ENCODE peak calls at places on chromosomes 3 and 15, in eight cellular contexts. Q, O, T, L, M, P, N and R are unnamed samples.

GRCh38 chr3:60316121-60316783 is 935.0 kb downstream of the FHIT start:
- DNase-seq in L (no peak), O (no peak), M (peak; percentile 95), N (peak; percentile 40), T (no peak), P (peak; percentile 72), Q (no peak), R (no peak)

GRCh38 chr3:11078826-11079520 is 75.3 kb upstream of the HRH1 start:
- DNase-seq in M (no peak), T (no peak), N (no peak), L (no peak), Q (no peak), P (no peak), O (no peak), R (no peak)

GRCh38 chr3:146715176-146715575 is 110.0 kb upstream of the PLSCR5 start:
- DNase-seq in T (no peak), M (peak; percentile 42), N (peak; percentile 13), Q (no peak), P (peak; percentile 16), O (no peak), L (no peak), R (no peak)

GRCh38 chr3:129525341-129525968 is 3.0 kb upstream of the RHO start:
- DNase-seq in L (no peak), M (peak; percentile 28), O (no peak), T (no peak), N (peak; percentile 19), P (peak; percentile 52), Q (no peak), R (no peak)

GRCh38 chr3:66507631-66508260 is 6.9 kb upstream of the LRIG1 start:
- DNase-seq in O (no peak), N (no peak), L (no peak), P (no peak), M (no peak), Q (peak; percentile 60), T (no peak), R (no peak)

GRCh38 chr3:30201715-30202114 is 404.7 kb upstream of the TGFBR2 start:
- DNase-seq in N (peak; percentile 10), P (no peak), L (no peak), O (no peak), Q (no peak), T (no peak), M (peak; percentile 28), R (no peak)

GRCh38 chr3:143627336-143627735 is 220.9 kb downstream of the SLC9A9 start:
- DNase-seq in P (peak; percentile 13), T (no peak), Q (no peak), N (no peak), L (no peak), O (no peak), M (peak; percentile 41), R (peak; percentile 47)

GRCh38 chr15:96270581-96271172 is 59.8 kb upstream of the NR2F2 start:
- DNase-seq in O (no peak), P (peak; percentile 56), Q (no peak), T (no peak), L (no peak), N (peak; percentile 73), M (peak; percentile 73), R (peak; percentile 88)

GRCh38 chr3:128082545-128082944 is 30.3 kb downstream of the SEC61A1 start:
- DNase-seq in L (no peak), T (no peak), P (no peak), Q (no peak), M (no peak), O (no peak), N (no peak), R (no peak)

GRCh38 chr3:136586580-136586979 is 165.6 kb downstream of the STAG1 start:
- DNase-seq in P (no peak), O (no peak), M (no peak), Q (no peak), N (no peak), L (no peak), T (no peak), R (no peak)

GRCh38 chr3:10548997-10549396 is 43.6 kb upstream of the ATP2B2 start:
- DNase-seq in Q (no peak), N (no peak), M (no peak), T (no peak), O (no peak), P (no peak), L (no peak), R (peak; percentile 49)

GRCh38 chr15:66423149-66423548 is 36.4 kb downstream of the MAP2K1 start:
- DNase-seq in O (no peak), L (no peak), M (no peak), Q (no peak), P (no peak), N (no peak), T (no peak), R (peak; percentile 10)

GRCh38 chr15:93060336-93061248 is 28.4 kb downstream of the RGMA start:
- DNase-seq in L (no peak), O (no peak), T (no peak), P (no peak), M (no peak), Q (no peak), N (no peak), R (no peak)

GRCh38 chr15:87547470-87548181 is 708.9 kb downstream of the NTRK3 start:
- DNase-seq in M (no peak), L (no peak), P (peak; percentile 97), O (no peak), N (no peak), T (no peak), Q (no peak), R (peak; percentile 26)

GRCh38 chr15:50250789-50251394 is 14.6 kb downstream of the HDC start:
- DNase-seq in P (peak; percentile 58), O (no peak), L (no peak), T (no peak), N (no peak), Q (no peak), M (no peak), R (no peak)

DNA sequence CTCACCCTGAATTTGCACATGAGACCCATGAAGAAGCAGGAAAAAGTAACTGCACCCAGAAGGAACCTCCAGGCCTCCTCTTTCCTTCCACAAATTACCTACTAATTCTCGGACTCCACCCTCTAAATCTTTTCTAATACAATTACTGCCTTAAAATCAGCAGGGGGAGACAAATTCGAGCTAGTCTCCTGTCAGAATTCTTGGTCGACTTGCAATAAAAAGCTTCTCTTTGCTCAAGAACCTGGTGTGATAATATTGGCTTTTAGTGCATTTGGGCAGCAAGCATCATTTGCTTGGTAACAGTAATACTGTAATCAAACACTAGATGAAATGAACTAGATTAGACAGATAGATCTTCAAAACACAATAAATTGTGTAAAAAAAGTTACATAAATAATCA is 281.9 kb downstream of the RAP2B start:
- DNase-seq in Q (no peak), L (no peak), M (peak; percentile 25), P (peak; percentile 28), N (peak; percentile 10), O (no peak), T (no peak), R (peak; percentile 3)
- TF ChIP-seq CTCF in Q (no peak), L (peak; percentile 23), M (no peak), P (peak; percentile 14), N (no peak), O (no peak), T (no peak), R (no peak)

GRCh38 chr3:120713262-120713661 is 29.1 kb downstream of the RABL3 start:
- DNase-seq in L (no peak), M (no peak), T (no peak), N (no peak), O (no peak), Q (no peak), P (no peak), R (no peak)
- TF ChIP-seq CTCF in L (no peak), M (no peak), T (no peak), N (no peak), O (no peak), Q (no peak), P (no peak), R (no peak)

GRCh38 chr3:32177702-32178198 is 60.7 kb upstream of the CMTM8 start:
- DNase-seq in N (peak; percentile 69), M (peak; percentile 86), Q (peak; percentile 84), O (no peak), L (peak; percentile 32), T (no peak), P (peak; percentile 78), R (peak; percentile 89)

GRCh38 chr3:32180151-32180850 is 58.2 kb upstream of the CMTM8 start:
- DNase-seq in N (no peak), M (no peak), T (no peak), L (no peak), O (no peak), Q (no peak), P (no peak), R (no peak)

GRCh38 chr3:32176989-32177701 is 61.3 kb upstream of the CMTM8 start:
- DNase-seq in O (no peak), T (peak; percentile 52), L (peak; percentile 45), M (peak; percentile 58), N (peak; percentile 53), P (peak; percentile 60), Q (peak; percentile 56), R (peak; percentile 76)

GRCh38 chr3:32172420-32172819 is 66.0 kb downstream of the GPD1L start:
- DNase-seq in N (no peak), P (no peak), L (no peak), O (no peak), M (no peak), T (no peak), Q (no peak), R (no peak)

DNA sequence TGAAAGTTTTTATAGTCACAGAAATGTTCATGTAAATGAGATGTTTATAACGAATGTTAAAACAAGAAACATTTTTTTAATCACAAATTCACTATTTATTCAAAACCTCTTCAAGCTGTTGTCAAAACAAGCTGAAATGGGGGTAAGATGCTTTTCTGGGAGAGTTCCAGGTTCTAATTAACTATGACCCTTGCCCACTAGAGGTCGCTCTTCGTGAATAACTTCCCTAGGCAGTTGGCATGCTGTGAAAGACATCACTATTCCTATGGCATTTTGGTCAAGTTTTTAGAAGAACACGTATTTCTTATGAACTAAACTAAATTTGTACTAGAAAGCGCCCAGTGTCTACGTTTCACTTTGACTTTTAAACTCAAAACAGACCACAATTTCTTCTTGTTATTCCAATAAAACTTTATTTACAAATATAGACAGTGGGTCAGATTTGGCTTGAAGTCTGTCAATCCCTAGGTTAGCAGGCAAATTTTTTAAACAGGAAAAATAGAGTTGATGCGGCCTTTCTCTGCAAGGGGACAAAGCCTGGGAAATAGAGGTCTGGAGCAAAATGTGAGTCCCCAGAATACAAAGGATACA is 62.8 kb upstream of the CMTM8 start:
- DNase-seq in T (peak; percentile 63), M (peak; percentile 78), O (no peak), P (peak; percentile 73), N (peak; percentile 72), L (peak; percentile 24), Q (peak; percentile 33), R (peak; percentile 79)
- TF ChIP-seq CTCF in T (peak; percentile 35), M (peak; percentile 46), O (peak; percentile 73), P (peak; percentile 54), N (peak; percentile 65), L (peak; percentile 81), Q (peak; percentile 65), R (peak; percentile 65)

DNA sequence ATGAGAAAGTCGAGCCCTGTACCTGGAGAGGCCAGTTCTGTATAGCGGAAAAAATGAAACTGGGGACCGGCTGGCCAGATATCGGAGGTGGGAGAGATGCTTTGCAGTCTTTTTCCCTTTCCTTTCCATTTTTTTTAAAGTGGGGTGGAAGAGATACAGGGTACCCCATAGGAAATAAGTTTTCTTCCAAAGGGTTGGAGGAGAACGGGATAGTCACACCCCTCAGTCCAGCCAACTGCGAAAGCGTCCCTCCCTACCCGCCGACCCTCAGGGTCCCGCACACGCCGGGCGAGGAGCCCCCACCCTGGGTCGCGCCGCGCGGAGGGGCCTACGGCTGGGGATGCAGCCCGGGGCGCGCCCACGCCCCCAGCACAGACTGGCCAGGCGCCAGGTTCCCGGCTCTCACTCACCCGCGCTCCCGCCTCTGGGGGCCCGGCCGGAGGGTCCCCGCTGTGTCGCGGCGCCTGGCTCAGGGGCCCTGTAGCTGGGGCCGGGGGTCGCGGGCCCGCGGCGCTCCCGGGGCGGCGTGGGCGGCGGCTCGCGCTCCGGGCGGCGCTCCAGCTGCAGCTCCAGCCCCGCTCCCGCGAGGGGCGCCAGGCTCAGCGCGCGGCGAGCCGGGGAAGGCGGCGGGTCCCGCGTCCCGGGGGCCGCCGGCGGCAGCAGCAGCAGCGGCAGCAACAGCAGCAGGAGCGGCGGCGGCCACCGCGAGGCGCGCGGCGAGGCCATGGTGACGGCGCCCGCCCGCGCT is 458 bp downstream of the HEG1 start:
- DNase-seq in O (peak; percentile 49), L (no peak), N (no peak), T (peak; percentile 69), Q (no peak), P (peak; percentile 37), M (no peak), R (no peak)
- TF ChIP-seq CTCF in O (no peak), L (no peak), N (no peak), T (peak; percentile 19), Q (no peak), P (no peak), M (no peak), R (no peak)